ENCODE peak calls at places on chromosome 22, in six cellular contexts. One of them, this sample, is unnamed.

GRCh38 chr22:34588893-34589545 is 476.9 kb upstream of the ISX start:
- DNase-seq in uterus: no peak
- DNase-seq in aorta: no peak
- DNase-seq in pancreas: no peak
- DNase-seq in thoracic aorta: no peak
- DNase-seq in right lobe of liver: no peak
- DNase-seq in this sample: peak

GRCh38 chr22:42974223-42974622 is 40.7 kb downstream of the PACSIN2 start:
- DNase-seq in uterus: no peak
- DNase-seq in aorta: no peak
- DNase-seq in pancreas: no peak
- DNase-seq in thoracic aorta: no peak
- DNase-seq in right lobe of liver: no peak
- DNase-seq in this sample: no peak

GRCh38 chr22:26377170-26377825 is 51.8 kb upstream of the ASPHD2 start:
- DNase-seq in uterus: no peak
- DNase-seq in aorta: no peak
- DNase-seq in pancreas: no peak
- DNase-seq in thoracic aorta: no peak
- DNase-seq in right lobe of liver: no peak
- DNase-seq in this sample: no peak

GRCh38 chr22:35390933-35391332 is 9.0 kb upstream of the MCM5 start:
- DNase-seq in uterus: no peak
- DNase-seq in aorta: no peak
- DNase-seq in pancreas: no peak
- DNase-seq in thoracic aorta: no peak
- DNase-seq in right lobe of liver: no peak
- DNase-seq in this sample: no peak

GRCh38 chr22:27111796-27112195 is 454.4 kb downstream of the MIAT start:
- DNase-seq in uterus: no peak
- DNase-seq in aorta: no peak
- DNase-seq in pancreas: no peak
- DNase-seq in thoracic aorta: no peak
- DNase-seq in right lobe of liver: no peak
- DNase-seq in this sample: no peak

GRCh38 chr22:40463727-40464126 is 93.3 kb downstream of the SGSM3 start:
- DNase-seq in uterus: no peak
- DNase-seq in aorta: no peak
- DNase-seq in pancreas: no peak
- DNase-seq in thoracic aorta: no peak
- DNase-seq in right lobe of liver: no peak
- DNase-seq in this sample: no peak

GRCh38 chr22:35746248-35746647 is 28.6 kb downstream of the APOL5 start:
- DNase-seq in uterus: no peak
- DNase-seq in aorta: no peak
- DNase-seq in pancreas: no peak
- DNase-seq in thoracic aorta: no peak
- DNase-seq in right lobe of liver: no peak
- DNase-seq in this sample: no peak

GRCh38 chr22:22248878-22249277 is 4.3 kb downstream of the VPREB1 start:
- DNase-seq in uterus: no peak
- DNase-seq in aorta: no peak
- DNase-seq in pancreas: no peak
- DNase-seq in thoracic aorta: no peak
- DNase-seq in right lobe of liver: no peak
- DNase-seq in this sample: no peak

GRCh38 chr22:42282943-42283287 is 12.5 kb upstream of the TCF20 start:
- DNase-seq in uterus: no peak
- DNase-seq in aorta: no peak
- DNase-seq in pancreas: no peak
- DNase-seq in thoracic aorta: no peak
- DNase-seq in right lobe of liver: no peak
- DNase-seq in this sample: no peak

GRCh38 chr22:33380789-33381530 is 322.8 kb upstream of the SYN3 start:
- DNase-seq in uterus: no peak
- DNase-seq in aorta: no peak
- DNase-seq in pancreas: no peak
- DNase-seq in thoracic aorta: no peak
- DNase-seq in right lobe of liver: no peak
- DNase-seq in this sample: no peak

GRCh38 chr22:49911881-49912625 is 6.2 kb downstream of the ALG12 start:
- DNase-seq in uterus: no peak
- DNase-seq in aorta: peak
- DNase-seq in pancreas: peak
- DNase-seq in thoracic aorta: no peak
- DNase-seq in right lobe of liver: no peak
- DNase-seq in this sample: peak
- H3K27ac ChIP-seq in uterus: no peak
- H3K27ac ChIP-seq in aorta: no peak
- H3K27ac ChIP-seq in pancreas: no peak
- H3K27ac ChIP-seq in thoracic aorta: no peak
- H3K27ac ChIP-seq in right lobe of liver: no peak
- H3K27ac ChIP-seq in this sample: no peak

GRCh38 chr22:24978308-24978707 is 25.8 kb downstream of the KIAA1671 start:
- DNase-seq in uterus: no peak
- DNase-seq in aorta: no peak
- DNase-seq in pancreas: no peak
- DNase-seq in thoracic aorta: no peak
- DNase-seq in right lobe of liver: no peak
- DNase-seq in this sample: no peak

GRCh38 chr22:24975125-24975640 is 22.7 kb downstream of the KIAA1671 start:
- DNase-seq in uterus: no peak
- DNase-seq in aorta: no peak
- DNase-seq in pancreas: no peak
- DNase-seq in thoracic aorta: no peak
- DNase-seq in right lobe of liver: no peak
- DNase-seq in this sample: no peak

GRCh38 chr22:24975813-24976341 is 23.4 kb downstream of the KIAA1671 start:
- DNase-seq in uterus: peak
- DNase-seq in aorta: peak
- DNase-seq in pancreas: no peak
- DNase-seq in thoracic aorta: no peak
- DNase-seq in right lobe of liver: no peak
- DNase-seq in this sample: peak

GRCh38 chr22:24976442-24977218 is 24.1 kb downstream of the KIAA1671 start:
- DNase-seq in uterus: no peak
- DNase-seq in aorta: no peak
- DNase-seq in pancreas: peak
- DNase-seq in thoracic aorta: no peak
- DNase-seq in right lobe of liver: no peak
- DNase-seq in this sample: no peak

GRCh38 chr22:24977370-24978230 is 25.1 kb downstream of the KIAA1671 start:
- DNase-seq in uterus: peak
- DNase-seq in aorta: peak
- DNase-seq in pancreas: no peak
- DNase-seq in thoracic aorta: no peak
- DNase-seq in right lobe of liver: peak
- DNase-seq in this sample: no peak
- H3K27ac ChIP-seq in uterus: peak
- H3K27ac ChIP-seq in aorta: no peak
- H3K27ac ChIP-seq in pancreas: peak
- H3K27ac ChIP-seq in thoracic aorta: peak
- H3K27ac ChIP-seq in right lobe of liver: peak
- H3K27ac ChIP-seq in this sample: peak

GRCh38 chr22:17106785-17107546 is 14.2 kb downstream of the TMEM121B start:
- DNase-seq in uterus: no peak
- DNase-seq in aorta: no peak
- DNase-seq in pancreas: no peak
- DNase-seq in thoracic aorta: no peak
- DNase-seq in right lobe of liver: no peak
- DNase-seq in this sample: no peak
- H3K27ac ChIP-seq in uterus: no peak
- H3K27ac ChIP-seq in aorta: no peak
- H3K27ac ChIP-seq in pancreas: no peak
- H3K27ac ChIP-seq in thoracic aorta: no peak
- H3K27ac ChIP-seq in right lobe of liver: no peak
- H3K27ac ChIP-seq in this sample: no peak

DNA sequence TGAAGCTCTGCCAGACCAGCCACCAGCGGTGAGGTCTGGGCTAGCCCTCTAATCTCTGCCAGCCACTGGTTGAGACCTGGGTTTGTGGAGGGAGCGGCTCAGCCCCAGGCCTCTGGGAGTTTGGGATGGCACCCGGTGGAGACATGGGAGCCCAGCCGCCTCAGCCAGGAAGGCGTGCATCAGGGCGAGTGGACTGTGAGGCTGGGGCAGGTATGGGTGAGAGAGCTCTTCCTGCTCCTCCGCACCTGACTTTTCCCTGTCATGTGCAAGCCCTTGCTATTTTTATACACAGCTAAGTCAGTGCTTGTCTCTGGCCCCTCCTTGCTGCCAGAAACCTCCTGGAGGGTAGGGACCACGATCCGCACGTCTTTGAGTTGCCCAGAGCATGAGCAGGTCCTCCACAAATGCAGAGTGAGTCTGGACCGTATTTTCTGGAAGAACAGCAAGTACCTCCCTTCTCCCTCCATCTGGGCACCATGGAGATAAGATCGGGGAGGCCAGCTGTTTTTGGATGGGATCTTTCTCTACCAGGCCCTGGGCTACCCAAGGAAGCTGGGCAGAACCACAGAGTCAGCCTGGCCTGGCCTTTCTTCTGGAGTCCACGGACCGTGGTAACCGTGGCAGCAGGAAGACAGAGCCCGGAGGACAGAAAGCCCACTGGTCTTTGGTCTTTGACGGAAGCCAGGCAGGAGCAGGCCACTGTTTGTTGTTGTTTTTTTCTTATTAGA is 53.3 kb downstream of the IGLL1 start:
- DNase-seq in uterus: no peak
- DNase-seq in aorta: no peak
- DNase-seq in pancreas: no peak
- DNase-seq in thoracic aorta: no peak
- DNase-seq in right lobe of liver: no peak
- DNase-seq in this sample: peak
- H3K27ac ChIP-seq in uterus: no peak
- H3K27ac ChIP-seq in aorta: no peak
- H3K27ac ChIP-seq in pancreas: peak
- H3K27ac ChIP-seq in thoracic aorta: no peak
- H3K27ac ChIP-seq in right lobe of liver: no peak
- H3K27ac ChIP-seq in this sample: no peak

This sample was measured in kidney.